ENCODE peak calls at places on chromosome 16, in ten cellular contexts. N is left ventricle myocardium inferior; G is neural crest cell; E is PC-9; K is fibroblast of pulmonary artery; Z is CD8-positive, alpha-beta T cell; L is heart right ventricle; O is A549; U is foreskin fibroblast; H is body of pancreas. I is an unnamed sample.

GRCh38 chr16:69138608-69139007 is 6.2 kb downstream of the UTP4 start:
- DNase-seq in N (no peak), G (no peak), E (no peak), K (no peak), Z (no peak), L (no peak), O (no peak), U (no peak), H (no peak), I (no peak)

GRCh38 chr16:6884002-6884401 is 448.6 kb upstream of the RBFOX1 start:
- DNase-seq in N (no peak), G (no peak), E (no peak), K (no peak), Z (no peak), L (no peak), O (no peak), U (no peak), H (no peak), I (no peak)

GRCh38 chr16:66650707-66651473 is 45.7 kb downstream of the CMTM4 start:
- DNase-seq in N (peak), G (peak), E (no peak), K (peak), Z (peak), L (peak), O (peak), U (peak), H (peak), I (peak)

GRCh38 chr16:67254809-67255552 is 6.2 kb downstream of the SLC9A5 start:
- DNase-seq in N (no peak), G (no peak), E (no peak), K (no peak), Z (no peak), L (no peak), O (no peak), U (no peak), H (no peak), I (no peak)

GRCh38 chr16:12063435-12063834 is 86.9 kb downstream of the SNX29 start:
- DNase-seq in N (no peak), G (no peak), E (no peak), K (no peak), Z (no peak), L (no peak), O (no peak), U (no peak), H (no peak), I (no peak)

GRCh38 chr16:83862661-83863060 is 36.3 kb upstream of the MLYCD start:
- DNase-seq in N (no peak), G (no peak), E (no peak), K (no peak), Z (no peak), L (no peak), O (no peak), U (no peak), H (no peak), I (no peak)

GRCh38 chr16:66099261-66099660 is 267.2 kb upstream of the CDH5 start:
- DNase-seq in N (no peak), G (no peak), E (no peak), K (no peak), Z (no peak), L (no peak), O (no peak), U (no peak), H (no peak), I (no peak)

GRCh38 chr16:19135896-19136438 is 22.2 kb downstream of the ITPRIPL2 start:
- DNase-seq in N (peak), G (no peak), E (peak), K (no peak), Z (no peak), L (peak), O (peak), U (peak), H (no peak), I (peak)

GRCh38 chr16:83973581-83974385 is 5.7 kb downstream of the NECAB2 start:
- DNase-seq in N (no peak), G (no peak), E (no peak), K (no peak), Z (no peak), L (no peak), O (no peak), U (no peak), H (no peak), I (no peak)

GRCh38 chr16:72819345-72819744 is 228.6 kb downstream of the ZFHX3 start:
- DNase-seq in N (no peak), G (no peak), E (no peak), K (peak), Z (no peak), L (no peak), O (no peak), U (peak), H (no peak), I (no peak)

GRCh38 chr16:85963746-85964370 is 64.9 kb downstream of the IRF8 start:
- DNase-seq in N (peak), G (no peak), E (no peak), K (peak), Z (no peak), L (peak), O (no peak), U (peak), H (peak), I (no peak)

DNA sequence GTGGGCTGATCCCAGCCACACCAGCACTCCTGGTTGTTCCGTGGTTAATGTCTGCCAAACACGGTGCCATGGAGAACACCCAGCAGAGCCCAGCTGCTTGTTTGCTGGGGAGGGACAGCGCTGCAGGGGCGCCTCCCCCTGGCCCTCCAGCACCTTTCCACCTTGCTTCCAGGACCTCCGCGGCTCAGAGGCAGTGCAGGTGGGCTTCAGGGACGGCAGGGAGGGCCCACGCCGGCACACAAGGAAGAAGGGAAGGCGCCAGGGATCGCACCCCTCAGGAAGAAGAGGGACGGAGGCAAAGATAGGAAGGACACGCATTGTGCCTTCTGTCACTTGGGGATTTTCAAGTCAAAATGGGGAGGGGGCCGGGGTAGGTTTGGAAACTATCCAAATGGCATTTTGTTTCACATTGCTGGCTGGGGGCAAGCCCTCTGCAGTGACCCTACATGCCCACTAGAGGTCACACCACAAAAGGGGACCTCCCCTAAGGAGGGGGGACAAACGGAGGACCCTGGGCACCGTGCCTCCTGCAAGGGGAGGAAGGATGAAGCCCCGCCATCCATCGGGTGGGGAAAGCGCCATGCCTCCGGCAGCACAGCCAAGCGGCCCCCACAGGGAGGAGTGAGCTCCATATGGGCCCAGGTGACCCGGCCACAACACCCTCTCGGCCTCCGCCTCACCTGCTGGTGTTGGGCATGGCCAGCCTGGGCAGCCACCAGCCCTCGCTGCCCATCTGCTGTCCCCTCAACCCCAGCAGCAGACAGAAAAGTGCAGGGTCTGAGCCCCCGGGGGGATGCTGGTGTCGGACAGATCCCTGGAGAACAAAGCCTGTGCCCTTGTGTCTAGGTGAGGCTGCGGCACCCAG is 7.5 kb upstream of the C16orf95 start:
- DNase-seq in N (no peak), G (peak), E (no peak), K (peak), Z (peak), L (no peak), O (peak), U (peak), H (peak), I (peak)
- TF ChIP-seq CTCF in N (peak), G (peak), E (peak), K (peak), Z (peak), L (peak), O (peak), U (peak), H (peak), I (peak)

GRCh38 chr16:58515125-58515870 is at the start of gene SETD6:
- DNase-seq in N (peak), G (peak), E (peak), K (peak), Z (peak), L (peak), O (peak), U (peak), H (peak), I (peak)
- TF ChIP-seq CTCF in N (peak), G (peak), E (no peak), K (no peak), Z (no peak), L (peak), O (no peak), U (no peak), H (peak), I (peak)

GRCh38 chr16:5820472-5820871 is 722.9 kb upstream of the EEF2KMT start:
- DNase-seq in N (no peak), G (no peak), E (no peak), K (no peak), Z (no peak), L (no peak), O (no peak), U (no peak), H (no peak), I (no peak)
- TF ChIP-seq CTCF in N (no peak), G (no peak), E (no peak), K (no peak), Z (no peak), L (no peak), O (no peak), U (no peak), H (no peak), I (no peak)

GRCh38 chr16:79638386-79639106 is 38.0 kb upstream of the MAF start:
- DNase-seq in N (no peak), G (no peak), E (no peak), K (no peak), Z (no peak), L (no peak), O (no peak), U (no peak), H (no peak), I (no peak)
- TF ChIP-seq CTCF in N (no peak), G (no peak), E (no peak), K (no peak), Z (no peak), L (no peak), O (no peak), U (no peak), H (no peak), I (no peak)

GRCh38 chr16:14015948-14016347 is 55.2 kb upstream of the MRTFB start:
- DNase-seq in N (no peak), G (no peak), E (peak), K (peak), Z (no peak), L (no peak), O (peak), U (peak), H (peak), I (no peak)
- TF ChIP-seq CTCF in N (peak), G (no peak), E (no peak), K (no peak), Z (no peak), L (peak), O (no peak), U (no peak), H (no peak), I (no peak)

GRCh38 chr16:17076121-17076757 is 394.5 kb downstream of the XYLT1 start:
- DNase-seq in N (no peak), G (no peak), E (no peak), K (no peak), Z (no peak), L (no peak), O (no peak), U (no peak), H (no peak), I (no peak)

GRCh38 chr16:17080105-17080504 is 390.7 kb downstream of the XYLT1 start:
- DNase-seq in N (no peak), G (no peak), E (no peak), K (no peak), Z (no peak), L (no peak), O (no peak), U (no peak), H (no peak), I (no peak)

GRCh38 chr16:17076818-17077498 is 393.8 kb downstream of the XYLT1 start:
- DNase-seq in N (no peak), G (no peak), E (no peak), K (no peak), Z (no peak), L (no peak), O (no peak), U (no peak), H (no peak), I (no peak)

GRCh38 chr16:17082126-17082882 is 388.5 kb downstream of the XYLT1 start:
- DNase-seq in N (no peak), G (no peak), E (no peak), K (no peak), Z (no peak), L (no peak), O (no peak), U (no peak), H (no peak), I (no peak)

DNA sequence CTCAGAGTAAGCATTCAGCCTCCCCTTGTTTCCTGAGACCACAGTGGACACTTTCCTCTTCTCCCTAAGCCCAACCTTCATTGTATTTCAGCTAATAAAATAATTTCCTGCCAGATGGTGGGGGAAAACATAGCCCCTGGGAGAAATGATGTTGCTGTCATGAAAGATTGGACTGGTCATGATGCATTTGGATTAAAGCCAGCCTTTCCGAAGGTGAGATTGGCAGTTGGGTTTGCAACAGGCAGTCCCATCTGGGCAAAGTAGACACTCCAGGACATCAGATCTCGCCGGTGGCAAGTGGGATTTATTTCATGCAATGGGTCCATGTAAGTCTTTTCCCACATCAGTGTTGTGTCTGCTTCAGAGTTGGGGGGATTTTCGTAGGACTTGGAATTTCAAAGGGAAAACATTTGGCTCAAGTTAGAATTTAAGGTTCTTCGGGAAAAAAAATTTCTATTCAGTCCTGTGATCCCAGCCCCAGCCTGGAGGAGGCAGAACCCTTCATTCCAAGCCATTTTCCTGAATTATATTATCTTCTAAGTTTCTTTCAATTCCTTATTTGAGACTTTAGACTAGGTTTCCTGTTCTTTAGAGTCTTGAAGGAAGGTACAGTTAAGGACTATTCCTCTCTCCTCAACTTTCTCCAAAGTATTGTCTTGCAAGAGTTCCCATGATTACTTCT is 391.7 kb downstream of the XYLT1 start:
- DNase-seq in N (no peak), G (no peak), E (no peak), K (no peak), Z (no peak), L (no peak), O (no peak), U (no peak), H (no peak), I (no peak)
- TF ChIP-seq CTCF in N (no peak), G (no peak), E (no peak), K (no peak), Z (no peak), L (no peak), O (no peak), U (no peak), H (no peak), I (no peak)

GRCh38 chr16:14110728-14111251 is 39.7 kb downstream of the MRTFB start:
- DNase-seq in N (no peak), G (no peak), E (no peak), K (no peak), Z (no peak), L (no peak), O (no peak), U (peak), H (no peak), I (no peak)
- TF ChIP-seq CTCF in N (no peak), G (no peak), E (no peak), K (no peak), Z (no peak), L (no peak), O (no peak), U (no peak), H (no peak), I (no peak)

GRCh38 chr16:23397464-23397863 is 55.5 kb downstream of the COG7 start:
- DNase-seq in N (no peak), G (no peak), E (no peak), K (no peak), Z (no peak), L (no peak), O (no peak), U (no peak), H (no peak), I (no peak)

GRCh38 chr16:23402100-23402499 is 50.9 kb downstream of the COG7 start:
- DNase-seq in N (no peak), G (no peak), E (no peak), K (no peak), Z (no peak), L (no peak), O (no peak), U (no peak), H (no peak), I (no peak)

GRCh38 chr16:23400387-23400930 is 52.5 kb downstream of the COG7 start:
- DNase-seq in N (no peak), G (no peak), E (no peak), K (no peak), Z (no peak), L (no peak), O (no peak), U (no peak), H (no peak), I (no peak)

GRCh38 chr16:23401142-23401541 is 51.8 kb downstream of the COG7 start:
- DNase-seq in N (no peak), G (no peak), E (no peak), K (no peak), Z (no peak), L (no peak), O (no peak), U (no peak), H (peak), I (no peak)

DNA sequence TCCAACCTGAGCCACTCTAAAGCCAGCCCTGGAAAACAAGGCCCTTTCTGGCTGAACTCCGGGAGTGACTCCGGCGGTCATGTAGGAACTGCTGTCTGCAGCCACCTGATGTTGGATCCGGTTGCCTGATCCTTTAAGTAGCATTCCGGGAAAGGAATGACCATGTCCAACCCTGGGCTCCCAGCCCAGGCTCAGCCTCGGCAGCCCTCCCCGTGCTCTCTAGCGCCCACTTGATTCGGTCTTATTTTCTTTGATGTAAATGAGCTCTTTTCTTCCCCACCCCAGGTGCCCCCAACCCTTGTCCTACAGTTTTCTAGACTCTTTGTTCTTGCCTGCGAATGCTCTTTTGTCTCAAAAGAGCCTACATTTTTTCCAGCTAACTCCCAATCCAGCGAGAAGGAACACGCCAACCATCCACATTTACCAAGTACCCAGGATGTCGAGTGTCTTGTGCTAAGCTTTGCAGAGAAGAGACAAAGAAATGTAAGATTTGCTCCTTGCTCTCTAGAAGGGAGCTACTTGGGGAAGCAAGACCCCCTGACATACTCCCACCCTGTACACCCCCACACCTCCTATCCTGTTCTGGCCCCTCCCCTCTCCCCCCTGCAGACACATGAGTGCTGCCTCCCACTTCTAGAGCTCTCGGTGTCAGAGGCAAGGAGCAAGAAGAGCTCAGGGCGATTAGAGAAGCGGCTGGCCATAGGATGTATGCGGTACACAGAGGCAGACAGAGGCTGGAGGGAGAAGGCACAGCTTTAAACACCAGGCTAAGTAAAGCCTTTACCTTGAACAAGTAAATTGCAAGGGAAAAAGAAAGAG is 53.8 kb downstream of the COG7 start:
- DNase-seq in N (peak), G (peak), E (no peak), K (no peak), Z (no peak), L (peak), O (no peak), U (no peak), H (peak), I (no peak)
- TF ChIP-seq CTCF in N (peak), G (no peak), E (no peak), K (no peak), Z (no peak), L (peak), O (no peak), U (no peak), H (no peak), I (no peak)

GRCh38 chr16:10566613-10567012 is 13.8 kb downstream of the EMP2 start:
- DNase-seq in N (no peak), G (no peak), E (no peak), K (no peak), Z (no peak), L (no peak), O (no peak), U (no peak), H (no peak), I (no peak)
- TF ChIP-seq CTCF in N (no peak), G (no peak), E (no peak), K (no peak), Z (no peak), L (no peak), O (no peak), U (no peak), H (no peak), I (no peak)